ENCODE peak calls at places on chromosomes 1 and 21, in seven cellular contexts. F, B, J, W, E, A and O are unnamed samples.

GRCh38 chr21:41475714-41476405 is 32.1 kb downstream of the TMPRSS2 start:
- DNase-seq in F (no peak), B (no peak), J (no peak), W (no peak), E (no peak), A (no peak), O (no peak)

GRCh38 chr1:20932437-20932977 is 145.4 kb upstream of the HP1BP3 start:
- DNase-seq in F (no peak), B (no peak), J (peak; percentile 5), W (no peak), E (peak; percentile 26), A (no peak), O (no peak)

GRCh38 chr1:31239653-31240241 is at the start of gene NKAIN1:
- DNase-seq in F (no peak), B (peak; percentile 14), J (no peak), W (peak; percentile 52), E (no peak), A (no peak), O (peak; percentile 22)

GRCh38 chr1:231584117-231584516 is 42.5 kb upstream of the DISC1 start:
- DNase-seq in F (no peak), B (peak; percentile 80), J (no peak), W (peak; percentile 85), E (no peak), A (no peak), O (peak; percentile 39)

GRCh38 chr21:14712121-14712520 is 166.0 kb upstream of the SAMSN1 start:
- DNase-seq in F (no peak), B (no peak), J (no peak), W (peak; percentile 29), E (no peak), A (no peak), O (no peak)

GRCh38 chr1:14616997-14617396 is 18.5 kb downstream of the KAZN start:
- DNase-seq in F (no peak), B (no peak), J (no peak), W (no peak), E (no peak), A (no peak), O (no peak)

GRCh38 chr1:8970870-8971337 is 25.2 kb downstream of the CA6 start:
- DNase-seq in F (no peak), B (no peak), J (peak; percentile 4), W (no peak), E (no peak), A (peak; percentile 24), O (no peak)

GRCh38 chr1:43932786-43933385 is 715 bp upstream of the ARTN start:
- DNase-seq in F (no peak), B (peak; percentile 57), J (no peak), W (peak; percentile 48), E (no peak), A (no peak), O (no peak)

GRCh38 chr1:206738370-206739366 is 31.9 kb upstream of the IL19 start:
- DNase-seq in F (no peak), B (peak; percentile 27), J (no peak), W (peak; percentile 22), E (no peak), A (no peak), O (no peak)

GRCh38 chr1:208351838-208352237 is 107.7 kb upstream of the PLXNA2 start:
- DNase-seq in F (no peak), B (no peak), J (no peak), W (no peak), E (no peak), A (no peak), O (no peak)

GRCh38 chr1:182614796-182615451 is 10.7 kb upstream of the RGS16 start:
- DNase-seq in F (no peak), B (peak; percentile 87), J (peak; percentile 40), W (peak; percentile 76), E (peak; percentile 53), A (peak; percentile 32), O (peak; percentile 41)

GRCh38 chr21:33261635-33262034 is 4.5 kb upstream of the IL10RB start:
- DNase-seq in F (no peak), B (peak; percentile 66), J (no peak), W (peak; percentile 63), E (no peak), A (no peak), O (no peak)

GRCh38 chr1:30840904-30841598 is 67.5 kb downstream of the SDC3 start:
- DNase-seq in F (no peak), B (no peak), J (no peak), W (no peak), E (no peak), A (no peak), O (no peak)

GRCh38 chr1:17012775-17013501 is 1.2 kb upstream of the ATP13A2 start:
- DNase-seq in F (no peak), B (no peak), J (no peak), W (no peak), E (no peak), A (no peak), O (no peak)

GRCh38 chr1:153312569-153313186 is at the start of gene PGLYRP3:
- DNase-seq in F (no peak), B (no peak), J (no peak), W (no peak), E (no peak), A (no peak), O (no peak)

GRCh38 chr21:40652436-40652835 is 194.5 kb downstream of the DSCAM start:
- DNase-seq in F (no peak), B (no peak), J (no peak), W (no peak), E (no peak), A (no peak), O (no peak)

GRCh38 chr1:39977202-39977601 is 22.3 kb downstream of the MFSD2A start:
- DNase-seq in F (no peak), B (no peak), J (no peak), W (peak; percentile 12), E (no peak), A (no peak), O (no peak)

GRCh38 chr1:9867408-9868243 is 42.4 kb downstream of the CTNNBIP1 start:
- DNase-seq in F (peak; percentile 45), B (peak; percentile 62), J (peak; percentile 81), W (peak; percentile 50), E (peak; percentile 81), A (peak; percentile 90), O (peak; percentile 46)

GRCh38 chr1:215023151-215023832 is 59.2 kb upstream of the KCNK2 start:
- DNase-seq in F (no peak), B (peak; percentile 82), J (no peak), W (peak; percentile 40), E (no peak), A (no peak), O (no peak)

GRCh38 chr1:228043281-228043845 is 36.6 kb downstream of the WNT3A start:
- DNase-seq in F (no peak), B (peak; percentile 27), J (no peak), W (no peak), E (no peak), A (no peak), O (no peak)